ENCODE peak calls at places on chromosomes 5 and 9, in seven cellular contexts. One of them, this sample, is unnamed. For H3K4me1, the result is how much of the 10 kb centered on the place peaks cover.

GRCh38 chr5:107670028-107670926 is 460 bp downstream of the EFNA5 start:
- DNase-seq in Peyer's patch: no peak
- DNase-seq in CD8-positive, alpha-beta T cell: no peak
- DNase-seq in neural progenitor cell: peak
- DNase-seq in aorta: peak
- DNase-seq in osteoblast: peak
- DNase-seq in ovary: peak
- DNase-seq in this sample: no peak

GRCh38 chr5:115460476-115460875 is 84.1 kb downstream of the FEM1C start:
- DNase-seq in CD8-positive, alpha-beta T cell: no peak
- DNase-seq in neural progenitor cell: no peak
- DNase-seq in aorta: no peak
- DNase-seq in osteoblast: no peak
- DNase-seq in ovary: no peak
- DNase-seq in Peyer's patch: no peak
- DNase-seq in this sample: no peak

GRCh38 chr9:68998344-68998743 is 15.6 kb downstream of the PRKACG start:
- DNase-seq in ovary: no peak
- DNase-seq in Peyer's patch: no peak
- DNase-seq in osteoblast: no peak
- DNase-seq in aorta: no peak
- DNase-seq in neural progenitor cell: no peak
- DNase-seq in CD8-positive, alpha-beta T cell: no peak
- DNase-seq in this sample: no peak

GRCh38 chr5:1212881-1213280 is 11.5 kb downstream of the SLC6A19 start:
- DNase-seq in neural progenitor cell: no peak
- DNase-seq in Peyer's patch: no peak
- DNase-seq in ovary: no peak
- DNase-seq in CD8-positive, alpha-beta T cell: no peak
- DNase-seq in aorta: peak
- DNase-seq in osteoblast: no peak
- DNase-seq in this sample: no peak

GRCh38 chr9:7976167-7976755 is 176.7 kb upstream of the DMAC1 start:
- DNase-seq in osteoblast: no peak
- DNase-seq in CD8-positive, alpha-beta T cell: peak
- DNase-seq in Peyer's patch: peak
- DNase-seq in aorta: no peak
- DNase-seq in neural progenitor cell: no peak
- DNase-seq in ovary: no peak
- DNase-seq in this sample: peak

GRCh38 chr5:147455321-147455720 is 54.5 kb downstream of the DPYSL3 start:
- DNase-seq in aorta: no peak
- DNase-seq in neural progenitor cell: peak
- DNase-seq in ovary: no peak
- DNase-seq in CD8-positive, alpha-beta T cell: no peak
- DNase-seq in osteoblast: no peak
- DNase-seq in Peyer's patch: no peak
- DNase-seq in this sample: no peak

GRCh38 chr5:111551120-111551519 is 38.8 kb upstream of the STARD4 start:
- DNase-seq in Peyer's patch: no peak
- DNase-seq in CD8-positive, alpha-beta T cell: no peak
- DNase-seq in osteoblast: no peak
- DNase-seq in neural progenitor cell: no peak
- DNase-seq in ovary: no peak
- DNase-seq in aorta: no peak
- DNase-seq in this sample: no peak

GRCh38 chr5:160434022-160434531 is 12.4 kb downstream of the PTTG1 start:
- DNase-seq in neural progenitor cell: peak
- DNase-seq in CD8-positive, alpha-beta T cell: no peak
- DNase-seq in osteoblast: no peak
- DNase-seq in Peyer's patch: peak
- DNase-seq in ovary: no peak
- DNase-seq in aorta: no peak
- DNase-seq in this sample: no peak

GRCh38 chr5:154397652-154398406 is 48.0 kb upstream of the SAP30L start:
- DNase-seq in aorta: no peak
- DNase-seq in ovary: no peak
- DNase-seq in CD8-positive, alpha-beta T cell: no peak
- DNase-seq in Peyer's patch: no peak
- DNase-seq in neural progenitor cell: no peak
- DNase-seq in osteoblast: no peak
- DNase-seq in this sample: no peak

GRCh38 chr5:16673241-16673998 is 56.6 kb upstream of the RETREG1 start:
- DNase-seq in ovary: no peak
- DNase-seq in CD8-positive, alpha-beta T cell: peak
- DNase-seq in Peyer's patch: peak
- DNase-seq in aorta: no peak
- DNase-seq in osteoblast: no peak
- DNase-seq in neural progenitor cell: no peak
- DNase-seq in this sample: peak

GRCh38 chr5:172071244-172071875 is 64.9 kb upstream of the FBXW11 start:
- DNase-seq in aorta: no peak
- DNase-seq in neural progenitor cell: no peak
- DNase-seq in Peyer's patch: no peak
- DNase-seq in ovary: no peak
- DNase-seq in CD8-positive, alpha-beta T cell: no peak
- DNase-seq in osteoblast: no peak
- DNase-seq in this sample: no peak

GRCh38 chr5:172078027-172078426 is 71.6 kb upstream of the FBXW11 start:
- DNase-seq in ovary: no peak
- DNase-seq in aorta: no peak
- DNase-seq in osteoblast: no peak
- DNase-seq in Peyer's patch: no peak
- DNase-seq in neural progenitor cell: no peak
- DNase-seq in CD8-positive, alpha-beta T cell: no peak
- DNase-seq in this sample: no peak

GRCh38 chr5:172075655-172076054 is 69.2 kb upstream of the FBXW11 start:
- DNase-seq in osteoblast: no peak
- DNase-seq in CD8-positive, alpha-beta T cell: no peak
- DNase-seq in neural progenitor cell: no peak
- DNase-seq in ovary: no peak
- DNase-seq in aorta: no peak
- DNase-seq in Peyer's patch: no peak
- DNase-seq in this sample: no peak

GRCh38 chr5:172076783-172077244 is 70.4 kb upstream of the FBXW11 start:
- DNase-seq in CD8-positive, alpha-beta T cell: no peak
- DNase-seq in neural progenitor cell: peak
- DNase-seq in osteoblast: peak
- DNase-seq in aorta: no peak
- DNase-seq in Peyer's patch: no peak
- DNase-seq in ovary: no peak
- DNase-seq in this sample: no peak

GRCh38 chr5:172074896-172075295 is 68.5 kb upstream of the FBXW11 start:
- DNase-seq in aorta: no peak
- DNase-seq in CD8-positive, alpha-beta T cell: no peak
- DNase-seq in Peyer's patch: no peak
- DNase-seq in neural progenitor cell: no peak
- DNase-seq in osteoblast: no peak
- DNase-seq in ovary: no peak
- DNase-seq in this sample: no peak
- H3K27ac ChIP-seq in aorta: no peak
- H3K27ac ChIP-seq in CD8-positive, alpha-beta T cell: no peak
- H3K27ac ChIP-seq in Peyer's patch: no peak
- H3K27ac ChIP-seq in neural progenitor cell: no peak
- H3K27ac ChIP-seq in osteoblast: no peak
- H3K27ac ChIP-seq in ovary: no peak
- H3K27ac ChIP-seq in this sample: no peak

DNA sequence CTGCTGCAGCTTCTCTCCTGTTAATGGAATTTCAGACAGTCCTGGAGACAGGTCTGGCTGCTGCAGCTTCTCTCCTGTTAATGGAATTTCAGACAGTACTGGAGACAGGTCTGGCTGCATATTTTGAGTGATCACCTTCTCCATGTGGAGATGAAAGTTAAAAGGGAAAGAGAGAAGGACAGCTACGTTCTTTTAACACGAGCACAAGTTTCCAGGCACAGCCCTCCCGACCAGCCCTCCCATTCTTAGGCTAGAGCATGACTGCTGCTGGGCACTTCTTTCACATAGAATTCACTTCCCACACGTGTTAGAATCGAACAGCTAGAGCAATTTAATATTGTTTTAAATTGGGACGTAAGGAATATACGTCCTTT is 133.3 kb upstream of the DMRT1 start:
- DNase-seq in neural progenitor cell: no peak
- DNase-seq in CD8-positive, alpha-beta T cell: no peak
- DNase-seq in osteoblast: no peak
- DNase-seq in aorta: no peak
- DNase-seq in Peyer's patch: no peak
- DNase-seq in ovary: no peak
- DNase-seq in this sample: no peak
- H3K4me1 ChIP-seq in neural progenitor cell: under half
- H3K4me1 ChIP-seq in CD8-positive, alpha-beta T cell: under half
- H3K4me1 ChIP-seq in osteoblast: under half
- H3K4me1 ChIP-seq in aorta: under half
- H3K4me1 ChIP-seq in Peyer's patch: under half
- H3K4me1 ChIP-seq in ovary: under half
- H3K4me1 ChIP-seq in this sample: under half

GRCh38 chr9:88789785-88790184 is 201.5 kb upstream of the S1PR3 start:
- DNase-seq in neural progenitor cell: no peak
- DNase-seq in Peyer's patch: no peak
- DNase-seq in CD8-positive, alpha-beta T cell: no peak
- DNase-seq in aorta: no peak
- DNase-seq in ovary: no peak
- DNase-seq in osteoblast: no peak
- DNase-seq in this sample: no peak

GRCh38 chr9:88784960-88785359 is 206.3 kb upstream of the S1PR3 start:
- DNase-seq in Peyer's patch: no peak
- DNase-seq in CD8-positive, alpha-beta T cell: no peak
- DNase-seq in osteoblast: no peak
- DNase-seq in aorta: no peak
- DNase-seq in neural progenitor cell: no peak
- DNase-seq in ovary: no peak
- DNase-seq in this sample: no peak

GRCh38 chr9:88782931-88783451 is 208.3 kb upstream of the S1PR3 start:
- DNase-seq in CD8-positive, alpha-beta T cell: no peak
- DNase-seq in ovary: no peak
- DNase-seq in Peyer's patch: no peak
- DNase-seq in osteoblast: no peak
- DNase-seq in neural progenitor cell: peak
- DNase-seq in aorta: no peak
- DNase-seq in this sample: no peak

GRCh38 chr9:88783613-88784230 is 207.5 kb upstream of the S1PR3 start:
- DNase-seq in Peyer's patch: no peak
- DNase-seq in CD8-positive, alpha-beta T cell: no peak
- DNase-seq in neural progenitor cell: peak
- DNase-seq in aorta: no peak
- DNase-seq in ovary: no peak
- DNase-seq in osteoblast: no peak
- DNase-seq in this sample: no peak

DNA sequence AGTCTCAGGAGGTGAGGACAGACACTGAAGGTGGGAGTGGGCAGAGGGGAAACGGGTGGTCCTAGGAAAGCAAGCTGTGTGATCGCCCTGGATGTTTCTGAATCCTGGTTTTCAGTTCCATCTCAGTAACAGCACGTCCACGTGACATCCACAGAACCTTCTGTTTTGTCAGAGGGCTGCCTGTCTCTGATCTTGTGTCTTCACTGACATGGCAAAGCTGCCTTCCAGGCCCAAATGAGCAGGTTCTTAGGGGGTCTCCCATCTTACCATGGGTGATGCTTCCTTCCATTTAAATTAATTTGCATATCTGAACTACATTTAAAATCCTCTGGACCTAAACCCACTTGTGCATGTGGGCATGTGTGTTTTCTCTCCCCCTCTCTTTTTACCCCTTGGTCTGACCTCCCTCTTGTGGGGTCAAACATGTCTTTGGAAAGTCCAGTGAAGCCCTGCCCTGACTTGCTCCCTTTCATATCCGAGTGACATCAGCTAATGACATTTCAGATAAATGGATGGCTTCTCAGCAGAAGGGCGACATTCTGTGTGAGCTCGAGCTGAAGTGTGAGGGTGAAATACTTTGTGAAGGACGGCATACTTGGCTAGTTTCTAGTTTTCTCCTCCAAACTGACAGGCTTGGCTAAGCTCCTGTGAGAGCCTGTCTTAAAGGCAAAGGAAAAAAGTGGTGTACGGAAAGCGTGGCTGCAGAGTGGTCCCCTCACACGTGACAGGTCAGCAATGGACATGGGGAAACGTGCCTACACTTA is 204.8 kb upstream of the S1PR3 start:
- DNase-seq in ovary: no peak
- DNase-seq in CD8-positive, alpha-beta T cell: no peak
- DNase-seq in Peyer's patch: no peak
- DNase-seq in osteoblast: no peak
- DNase-seq in neural progenitor cell: no peak
- DNase-seq in aorta: no peak
- DNase-seq in this sample: no peak
- H3K27ac ChIP-seq in ovary: no peak
- H3K27ac ChIP-seq in CD8-positive, alpha-beta T cell: no peak
- H3K27ac ChIP-seq in Peyer's patch: no peak
- H3K27ac ChIP-seq in osteoblast: no peak
- H3K27ac ChIP-seq in neural progenitor cell: no peak
- H3K27ac ChIP-seq in aorta: no peak
- H3K27ac ChIP-seq in this sample: no peak

DNA sequence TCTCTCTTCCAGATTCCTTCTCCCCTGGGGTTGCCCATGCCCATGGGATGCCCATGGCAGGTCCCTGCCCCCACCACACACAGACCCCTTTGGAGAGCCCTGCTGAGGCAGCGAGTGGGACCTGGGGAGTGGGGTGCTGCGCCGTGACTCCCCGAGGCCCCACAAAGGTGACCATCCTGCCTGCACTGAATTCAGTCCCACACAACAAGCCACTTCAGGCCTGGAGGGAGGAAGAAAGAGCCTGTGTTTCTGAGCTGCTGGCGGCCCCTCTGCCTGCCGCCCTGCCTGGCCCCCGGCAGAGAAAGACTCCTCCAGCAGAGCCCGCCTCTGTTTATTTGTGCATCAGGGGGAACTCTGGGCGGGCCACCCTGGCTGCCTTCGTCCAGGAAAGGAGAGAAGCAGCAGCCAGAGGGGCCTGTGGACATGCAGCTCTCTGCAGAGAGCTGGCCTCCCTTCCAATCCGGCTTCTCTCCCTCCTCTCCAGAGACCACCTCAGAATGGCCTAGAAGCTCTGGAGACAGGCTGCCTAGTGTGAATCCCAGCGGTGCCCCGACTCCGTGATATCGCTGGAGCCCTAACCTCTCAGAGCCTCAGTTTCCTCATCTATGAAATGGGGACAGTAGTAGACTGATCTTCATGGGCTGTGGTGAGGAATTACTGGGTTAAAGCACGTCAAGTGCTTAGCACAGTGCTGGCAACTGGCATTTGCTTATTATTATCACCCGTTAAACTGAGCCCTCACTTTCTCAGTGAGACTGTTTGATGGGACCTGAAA is 72.9 kb downstream of the COL27A1 start:
- DNase-seq in aorta: no peak
- DNase-seq in Peyer's patch: no peak
- DNase-seq in osteoblast: no peak
- DNase-seq in CD8-positive, alpha-beta T cell: no peak
- DNase-seq in neural progenitor cell: peak
- DNase-seq in ovary: no peak
- DNase-seq in this sample: no peak
- H3K4me1 ChIP-seq in aorta: under half
- H3K4me1 ChIP-seq in Peyer's patch: under half
- H3K4me1 ChIP-seq in osteoblast: under half
- H3K4me1 ChIP-seq in CD8-positive, alpha-beta T cell: under half
- H3K4me1 ChIP-seq in neural progenitor cell: under half
- H3K4me1 ChIP-seq in ovary: under half
- H3K4me1 ChIP-seq in this sample: under half

GRCh38 chr5:76190356-76190755 is 107.2 kb downstream of the SV2C start:
- DNase-seq in aorta: no peak
- DNase-seq in CD8-positive, alpha-beta T cell: no peak
- DNase-seq in Peyer's patch: no peak
- DNase-seq in ovary: no peak
- DNase-seq in osteoblast: no peak
- DNase-seq in neural progenitor cell: no peak
- DNase-seq in this sample: no peak
- H3K27ac ChIP-seq in aorta: no peak
- H3K27ac ChIP-seq in CD8-positive, alpha-beta T cell: no peak
- H3K27ac ChIP-seq in Peyer's patch: no peak
- H3K27ac ChIP-seq in ovary: no peak
- H3K27ac ChIP-seq in osteoblast: no peak
- H3K27ac ChIP-seq in neural progenitor cell: no peak
- H3K27ac ChIP-seq in this sample: no peak